ENCODE peak calls at places on chromosomes 16 and 17, in ten cellular contexts. A, Z, Y, G, I, W, R, S, E and M are unnamed samples. For H3K4me1, the result is how much of the 10 kb centered on the place peaks cover.

GRCh38 chr17:14950216-14950615 is 314.9 kb downstream of the PMP22 start:
- DNase-seq in E (no peak), R (no peak), Y (no peak), Z (no peak), A (no peak), G (no peak), W (no peak), I (no peak), S (no peak), M (no peak)

GRCh38 chr17:8503368-8503767 is 67.7 kb downstream of the NDEL1 start:
- DNase-seq in I (peak), R (no peak), G (no peak), S (no peak), W (no peak), E (no peak), Z (no peak), Y (no peak), A (no peak), M (no peak)

GRCh38 chr17:57889252-57889651 is 39.4 kb upstream of the MRPS23 start:
- DNase-seq in S (no peak), Z (no peak), E (no peak), G (no peak), Y (no peak), W (no peak), R (no peak), I (no peak), A (no peak), M (peak)

GRCh38 chr17:57242148-57242547 is 14.2 kb upstream of the MSI2 start:
- DNase-seq in Y (no peak), R (no peak), I (no peak), S (no peak), A (no peak), Z (no peak), E (no peak), G (no peak), W (no peak), M (no peak)

GRCh38 chr17:14298221-14298994 is 2.5 kb upstream of the HS3ST3B1 start:
- DNase-seq in I (no peak), Y (no peak), E (no peak), S (peak), G (no peak), R (no peak), Z (no peak), A (no peak), W (no peak), M (no peak)

GRCh38 chr16:27641260-27641659 is 91.3 kb downstream of the KATNIP start:
- DNase-seq in S (no peak), Y (no peak), I (no peak), W (no peak), R (no peak), Z (no peak), E (no peak), A (no peak), G (no peak), M (no peak)

GRCh38 chr17:9350083-9350482 is 225.5 kb downstream of the STX8 start:
- DNase-seq in G (no peak), S (no peak), R (no peak), W (peak), A (no peak), Z (no peak), E (no peak), I (no peak), Y (no peak), M (no peak)

GRCh38 chr17:17104494-17104893 is 62.2 kb downstream of the MPRIP start:
- DNase-seq in Y (no peak), Z (no peak), I (no peak), W (no peak), A (no peak), S (peak), R (no peak), G (no peak), E (no peak), M (no peak)

GRCh38 chr17:4771519-4772234 is at the start of gene TM4SF5:
- DNase-seq in E (peak), A (no peak), I (no peak), Y (peak), W (peak), S (peak), Z (no peak), G (peak), R (peak), M (peak)

GRCh38 chr17:41140360-41141132 is at the start of gene KRTAP4-6:
- DNase-seq in E (peak), W (peak), Y (no peak), R (no peak), G (no peak), A (no peak), S (no peak), I (no peak), Z (no peak), M (no peak)

GRCh38 chr17:82205720-82206508 is 6.7 kb downstream of the CCDC57 start:
- DNase-seq in E (peak), A (peak), R (peak), Z (peak), W (peak), Y (peak), G (peak), I (peak), S (peak), M (peak)

GRCh38 chr17:39001703-39002637 is 34.8 kb upstream of the FBXO47 start:
- DNase-seq in G (no peak), I (peak), Z (no peak), A (peak), Y (peak), W (peak), R (peak), E (peak), S (no peak), M (peak)

GRCh38 chr17:4514206-4514605 is 15.5 kb downstream of the SPNS2 start:
- DNase-seq in A (peak), G (peak), Z (no peak), I (no peak), Y (no peak), W (no peak), R (peak), S (peak), E (peak), M (no peak)

DNA sequence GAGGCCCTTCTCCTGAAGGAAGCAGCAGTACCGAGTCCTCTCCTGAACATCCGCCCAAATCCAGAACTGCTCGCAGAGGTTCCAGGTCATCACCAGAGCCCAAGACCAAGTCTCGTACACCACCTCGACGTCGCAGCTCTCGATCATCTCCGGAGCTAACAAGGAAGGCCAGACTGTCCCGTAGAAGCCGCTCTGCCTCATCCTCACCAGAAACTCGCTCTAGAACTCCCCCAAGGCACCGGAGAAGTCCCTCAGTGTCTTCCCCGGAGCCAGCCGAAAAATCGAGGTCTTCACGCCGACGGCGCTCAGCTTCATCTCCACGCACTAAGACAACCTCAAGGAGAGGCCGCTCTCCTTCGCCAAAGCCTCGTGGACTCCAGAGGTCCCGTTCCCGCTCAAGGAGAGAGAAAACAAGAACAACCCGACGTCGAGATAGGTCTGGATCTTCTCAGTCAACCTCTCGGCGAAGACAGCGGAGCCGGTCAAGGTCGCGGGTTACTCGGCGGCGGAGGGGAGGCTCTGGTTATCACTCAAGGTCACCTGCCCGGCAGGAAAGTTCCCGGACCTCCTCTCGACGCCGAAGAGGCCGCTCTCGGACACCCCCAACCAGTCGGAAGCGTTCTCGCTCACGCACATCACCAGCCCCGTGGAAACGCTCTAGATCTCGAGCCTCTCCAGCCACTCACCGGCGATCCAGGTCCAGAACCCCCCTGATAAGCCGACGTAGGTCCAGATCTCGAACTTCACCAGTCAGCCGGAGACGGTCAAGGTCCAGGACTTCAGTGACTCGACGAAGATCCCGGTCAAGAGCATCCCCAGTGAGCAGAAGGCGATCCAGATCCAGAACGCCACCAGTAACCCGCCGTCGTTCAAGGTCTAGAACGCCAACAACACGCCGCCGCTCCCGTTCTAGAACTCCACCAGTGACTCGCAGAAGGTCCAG is 11.3 kb downstream of the ELOB start:
- DNase-seq in W (no peak), R (no peak), Z (no peak), I (no peak), E (no peak), A (peak), G (no peak), S (peak), Y (no peak), M (no peak)
- H3K4me1 ChIP-seq in W (under half), R (under half), Z (under half), I (under half), E (under half), A (under half), G (under half), S (under half), Y (under half), M (under half)

DNA sequence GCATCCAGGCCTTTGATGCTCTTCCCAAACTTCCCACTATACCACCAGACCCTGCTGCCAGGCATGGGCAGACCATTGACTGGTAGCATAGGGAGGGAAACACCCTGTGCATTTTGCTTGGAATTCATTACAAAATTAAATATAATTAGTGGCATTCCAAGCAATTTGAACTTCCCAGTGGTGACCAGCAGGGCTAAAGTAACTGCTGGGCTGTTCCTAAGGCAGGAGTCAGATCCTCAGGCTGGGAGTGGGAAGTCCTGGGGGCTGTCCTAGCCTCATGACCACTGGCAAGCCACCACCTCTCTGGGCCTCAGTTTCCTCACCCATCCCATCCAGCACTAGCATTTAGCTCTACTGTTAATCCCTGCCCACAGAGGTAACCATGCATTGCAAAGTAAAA is 3.7 kb downstream of the PRR15L start:
- DNase-seq in W (no peak), E (no peak), R (no peak), Y (no peak), A (no peak), S (no peak), G (no peak), I (no peak), Z (no peak), M (no peak)
- H3K4me1 ChIP-seq in W (under half), E (half or more), R (under half), Y (under half), A (under half), S (half or more), G (half or more), I (under half), Z (under half), M (under half)

GRCh38 chr17:77388384-77389306 is 247.9 kb downstream of the SEC14L1 start:
- DNase-seq in Z (no peak), R (no peak), E (no peak), Y (no peak), I (no peak), W (no peak), S (peak), G (no peak), A (no peak), M (no peak)
- H3K4me1 ChIP-seq in Z (half or more), R (half or more), E (under half), Y (under half), I (half or more), W (half or more), S (under half), G (half or more), A (half or more), M (half or more)

DNA sequence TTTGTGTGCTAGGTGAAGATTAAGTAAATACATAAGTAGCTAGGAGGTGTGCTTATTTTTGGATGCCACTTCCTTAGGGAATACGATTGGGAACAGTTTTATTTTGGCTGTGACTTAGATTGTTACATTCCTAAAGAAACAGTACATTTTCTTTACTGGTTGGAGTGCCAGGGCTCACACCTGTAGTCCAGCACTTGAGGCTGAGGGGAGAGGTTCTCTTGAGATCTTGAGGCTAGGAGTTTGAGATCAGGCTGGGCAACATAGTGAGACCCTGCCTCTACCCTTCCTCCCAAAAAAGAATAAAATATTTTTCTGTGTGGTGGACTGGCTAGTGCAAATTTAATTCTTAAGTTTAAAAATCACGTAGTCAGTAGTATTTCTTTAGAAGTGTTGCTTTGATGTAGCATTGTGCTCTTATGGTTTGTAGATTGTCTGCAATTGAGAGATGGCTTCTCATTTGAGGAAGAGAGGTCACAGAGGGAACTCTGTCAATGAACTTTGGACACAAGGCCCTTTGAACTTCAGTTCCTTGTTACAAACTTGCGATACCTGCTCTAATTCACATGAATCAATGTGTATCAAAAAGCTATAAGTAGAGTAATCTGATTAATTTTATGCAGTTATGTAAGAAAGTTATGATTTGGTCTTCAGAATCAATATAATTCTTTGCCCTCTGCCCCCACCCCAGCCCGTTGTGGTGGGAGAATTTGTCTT is 7.1 kb downstream of the HAPSTR1 start:
- DNase-seq in G (no peak), E (no peak), W (no peak), Y (no peak), Z (no peak), A (no peak), I (no peak), S (no peak), R (no peak), M (no peak)
- H3K4me1 ChIP-seq in G (half or more), E (half or more), W (half or more), Y (under half), Z (half or more), A (half or more), I (half or more), S (half or more), R (half or more), M (half or more)

DNA sequence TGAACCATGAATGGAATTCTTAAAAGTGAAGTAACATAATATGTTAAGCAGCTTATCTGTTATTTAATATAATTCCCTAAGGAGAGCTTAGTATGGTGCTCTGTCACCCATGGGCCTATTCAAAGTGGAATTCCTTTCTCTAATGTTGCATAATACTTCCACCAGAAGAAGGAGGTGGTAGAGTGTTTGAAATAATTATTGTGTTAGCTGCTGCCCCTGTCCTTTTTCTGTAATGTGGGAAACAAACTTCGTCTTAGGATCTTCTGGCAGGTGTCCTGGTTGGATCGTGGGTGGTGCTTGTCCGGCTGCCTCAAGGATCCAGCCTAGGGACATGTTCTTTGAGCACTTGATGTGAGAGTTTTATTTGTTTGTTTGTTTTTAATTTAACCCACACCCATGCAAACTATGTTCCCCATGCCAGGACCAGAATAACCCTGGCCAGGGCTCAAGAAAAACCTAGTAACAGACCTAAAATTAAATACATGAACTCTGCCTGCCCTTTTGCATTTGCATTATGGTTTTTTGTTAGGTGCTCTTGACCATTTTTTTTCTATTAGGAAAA is 46.1 kb downstream of the ZNRF1 start:
- DNase-seq in R (no peak), A (peak), Y (no peak), Z (no peak), E (peak), S (no peak), W (no peak), I (peak), G (no peak), M (no peak)
- H3K4me1 ChIP-seq in R (under half), A (under half), Y (under half), Z (under half), E (half or more), S (under half), W (under half), I (under half), G (under half), M (under half)